ENCODE peak calls at places on chromosome 5, in ten cellular contexts. M, O, E, A, J, P, U, S, D and T are unnamed samples.

GRCh38 chr5:53677632-53678031 is 117.2 kb downstream of the NDUFS4 start:
- DNase-seq in D (no peak), M (no peak), P (no peak), S (no peak), O (no peak), E (no peak), A (no peak), J (no peak), U (no peak), T (no peak)

GRCh38 chr5:119515192-119515591 is 62.9 kb downstream of the HSD17B4 start:
- DNase-seq in J (no peak), A (no peak), O (no peak), M (no peak), D (no peak), P (no peak), U (no peak), S (no peak), E (no peak), T (no peak)

GRCh38 chr5:17330386-17330785 is 113.0 kb downstream of the BASP1 start:
- DNase-seq in M (no peak), A (no peak), J (peak), D (no peak), O (peak), U (no peak), S (no peak), P (no peak), E (no peak), T (no peak)

GRCh38 chr5:43305948-43306563 is 7.2 kb downstream of the HMGCS1 start:
- DNase-seq in J (no peak), P (no peak), A (no peak), E (no peak), O (peak), M (no peak), U (no peak), D (no peak), S (peak), T (peak)

GRCh38 chr5:81852277-81853004 is 101.5 kb upstream of the SSBP2 start:
- DNase-seq in E (peak), M (no peak), O (no peak), D (no peak), U (no peak), P (peak), S (no peak), J (peak), A (no peak), T (peak)

GRCh38 chr5:151793358-151793757 is 21.6 kb downstream of the G3BP1 start:
- DNase-seq in S (no peak), A (no peak), M (no peak), P (no peak), O (no peak), E (no peak), U (no peak), J (no peak), D (no peak), T (no peak)

GRCh38 chr5:7759951-7760580 is 90.9 kb downstream of the CFAP90 start:
- DNase-seq in J (no peak), S (no peak), P (no peak), A (no peak), D (no peak), U (no peak), O (no peak), M (no peak), E (no peak), T (no peak)

GRCh38 chr5:1278656-1279442 is 16.0 kb downstream of the TERT start:
- DNase-seq in J (no peak), A (no peak), M (no peak), U (no peak), P (no peak), E (no peak), O (no peak), S (no peak), D (no peak), T (no peak)

GRCh38 chr5:55437452-55437851 is 97.3 kb downstream of the PLPP1 start:
- DNase-seq in S (no peak), D (no peak), A (no peak), U (no peak), M (no peak), E (no peak), J (no peak), P (no peak), O (no peak), T (no peak)

GRCh38 chr5:1035421-1036405 is 27.1 kb downstream of the NKD2 start:
- DNase-seq in D (no peak), P (no peak), U (no peak), M (no peak), O (no peak), J (no peak), E (peak), A (no peak), S (no peak), T (no peak)

GRCh38 chr5:174529925-174530681 is 194.3 kb upstream of the MSX2 start:
- DNase-seq in O (no peak), M (no peak), E (no peak), P (no peak), A (no peak), J (no peak), D (no peak), S (no peak), U (no peak), T (no peak)

GRCh38 chr5:98163796-98164493 is 609.5 kb upstream of the RGMB start:
- DNase-seq in A (no peak), J (no peak), O (no peak), D (no peak), U (no peak), S (no peak), P (no peak), E (no peak), M (no peak), T (no peak)